ENCODE peak calls at places on chromosomes 4 and X, in nine cellular contexts. H, D, Y, X, S, V, B, I and A are unnamed samples.
A peak's percentile ranks its signal among the peaks of the same experiment; 100 is the strongest.

GRCh38 chrX:153670748-153671588 is 2.6 kb downstream of the PNCK start:
- DNase-seq in B (no peak), X (no peak), S (no peak), V (no peak), I (no peak), D (no peak), Y (no peak), H (no peak), A (no peak)

GRCh38 chrX:63784902-63785692 is at the start of gene ARHGEF9:
- DNase-seq in X (no peak), D (no peak), V (peak; percentile 69), Y (no peak), I (no peak), H (peak; percentile 76), S (no peak), B (no peak), A (no peak)

GRCh38 chr4:38782452-38783108 is at the start of gene TLR10:
- DNase-seq in I (peak; percentile 20), H (peak; percentile 83), Y (peak; percentile 34), S (no peak), V (peak; percentile 53), X (peak; percentile 40), D (peak; percentile 19), B (peak; percentile 82), A (no peak)

GRCh38 chr4:174209296-174209695 is 74.2 kb downstream of the FBXO8 start:
- DNase-seq in S (no peak), Y (no peak), H (no peak), V (no peak), D (no peak), X (no peak), I (no peak), B (no peak), A (no peak)

GRCh38 chr4:42452823-42453222 is 55.5 kb downstream of the SHISA3 start:
- DNase-seq in H (no peak), Y (no peak), B (no peak), S (no peak), X (no peak), V (no peak), I (no peak), D (no peak), A (no peak)

GRCh38 chr4:88522702-88523324 is 763 bp downstream of the PYURF start:
- DNase-seq in Y (no peak), D (peak; percentile 18), S (no peak), H (peak; percentile 41), V (peak; percentile 45), I (peak; percentile 9), B (no peak), X (peak; percentile 39), A (no peak)

GRCh38 chr4:92305878-92306520 is 2.2 kb downstream of the GRID2 start:
- DNase-seq in S (no peak), V (peak; percentile 47), D (no peak), X (no peak), I (no peak), H (peak; percentile 51), Y (no peak), B (no peak), A (no peak)

GRCh38 chr4:145012841-145013240 is 85.2 kb downstream of the ANAPC10 start:
- DNase-seq in D (no peak), Y (no peak), I (peak; percentile 10), V (no peak), B (no peak), X (no peak), H (no peak), S (peak; percentile 26), A (no peak)

GRCh38 chr4:170497105-170497504 is 407.3 kb upstream of the AADAT start:
- DNase-seq in Y (no peak), X (no peak), I (no peak), S (no peak), B (peak; percentile 24), V (peak; percentile 3), D (no peak), H (peak; percentile 9), A (peak; percentile 0)

GRCh38 chrX:107711521-107712041 is 64.0 kb downstream of the TSC22D3 start:
- DNase-seq in Y (no peak), H (no peak), V (no peak), I (no peak), X (no peak), D (no peak), B (no peak), S (no peak), A (no peak)

GRCh38 chrX:123424546-123424945 is 240.5 kb downstream of the GRIA3 start:
- DNase-seq in B (peak; percentile 52), Y (no peak), I (no peak), D (no peak), X (no peak), V (no peak), H (no peak), S (no peak), A (peak; percentile 8)

GRCh38 chrX:123425471-123425870 is 241.4 kb downstream of the GRIA3 start:
- DNase-seq in X (no peak), I (no peak), D (no peak), B (no peak), Y (no peak), S (no peak), H (no peak), V (no peak), A (no peak)

GRCh38 chrX:123425904-123426303 is 241.8 kb downstream of the GRIA3 start:
- DNase-seq in V (no peak), S (no peak), Y (no peak), H (no peak), I (no peak), X (no peak), D (no peak), B (no peak), A (no peak)

DNA sequence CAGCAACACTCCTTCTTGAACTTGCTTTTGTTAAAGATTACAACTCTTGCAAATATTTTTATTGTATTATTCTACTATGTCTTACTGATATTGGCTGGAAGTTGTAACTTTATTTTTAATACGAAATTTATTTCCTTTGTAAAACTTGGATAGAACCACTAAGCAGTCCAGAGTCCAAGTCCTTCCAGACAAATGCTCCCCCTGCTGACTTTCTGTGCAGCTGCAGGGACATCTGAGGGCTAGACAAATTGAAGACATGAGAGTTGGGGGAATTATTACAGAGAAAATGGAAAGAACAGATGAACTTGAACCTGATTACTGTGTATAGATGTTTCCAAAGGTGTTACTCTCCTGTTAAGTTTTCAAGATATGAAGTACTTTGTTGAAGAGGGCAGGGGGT is 238.8 kb downstream of the GRIA3 start:
- DNase-seq in H (peak; percentile 28), X (peak; percentile 6), Y (no peak), V (peak; percentile 14), D (peak; percentile 3), S (no peak), B (no peak), I (peak; percentile 1), A (peak; percentile 8)
- TF ChIP-seq CTCF in H (peak; percentile 77), X (peak; percentile 68), Y (peak; percentile 63), V (peak; percentile 83), D (peak; percentile 49), S (no peak), B (peak; percentile 60), I (peak; percentile 48), A (peak; percentile 69)

DNA sequence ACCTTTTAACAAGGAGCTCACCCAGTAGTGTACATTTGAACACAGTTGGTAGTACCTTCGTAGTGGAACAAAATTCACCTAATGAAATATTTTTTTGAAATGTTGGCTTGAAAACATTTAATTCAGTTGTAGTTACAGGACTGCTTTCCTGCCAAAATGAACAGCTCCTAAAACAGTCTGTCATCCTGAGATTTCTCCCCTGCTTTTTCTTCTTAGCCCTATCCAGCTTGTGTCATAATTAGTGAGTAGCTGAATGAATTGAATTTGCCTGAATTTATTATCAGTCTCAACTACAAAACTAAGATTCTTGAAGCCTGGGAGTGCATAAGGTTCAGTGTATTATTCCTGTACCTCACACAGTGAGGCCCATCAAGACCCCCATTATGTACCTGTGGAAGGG is 62.0 kb downstream of the BMPR1B start:
- DNase-seq in H (no peak), B (no peak), D (no peak), S (no peak), I (no peak), Y (no peak), V (no peak), X (no peak), A (no peak)
- TF ChIP-seq REST in H (no peak), B (no peak), D (no peak), S (no peak), I (no peak), Y (no peak), V (no peak), X (no peak), A (no peak)

GRCh38 chr4:25978327-25978726 is 64.3 kb downstream of the SMIM20 start:
- DNase-seq in I (no peak), H (no peak), V (no peak), X (no peak), Y (no peak), B (no peak), S (no peak), D (no peak), A (no peak)

GRCh38 chr4:25976780-25977179 is 62.8 kb downstream of the SMIM20 start:
- DNase-seq in B (no peak), S (no peak), Y (no peak), V (no peak), X (no peak), I (no peak), D (no peak), H (peak; percentile 42), A (no peak)

GRCh38 chr4:25973346-25973745 is 59.3 kb downstream of the SMIM20 start:
- DNase-seq in I (no peak), X (no peak), B (no peak), D (no peak), V (no peak), Y (no peak), H (no peak), S (no peak), A (no peak)

GRCh38 chr4:25981749-25982148 is 67.7 kb downstream of the SMIM20 start:
- DNase-seq in B (no peak), Y (no peak), H (no peak), V (no peak), D (no peak), S (no peak), X (no peak), I (no peak), A (no peak)

DNA sequence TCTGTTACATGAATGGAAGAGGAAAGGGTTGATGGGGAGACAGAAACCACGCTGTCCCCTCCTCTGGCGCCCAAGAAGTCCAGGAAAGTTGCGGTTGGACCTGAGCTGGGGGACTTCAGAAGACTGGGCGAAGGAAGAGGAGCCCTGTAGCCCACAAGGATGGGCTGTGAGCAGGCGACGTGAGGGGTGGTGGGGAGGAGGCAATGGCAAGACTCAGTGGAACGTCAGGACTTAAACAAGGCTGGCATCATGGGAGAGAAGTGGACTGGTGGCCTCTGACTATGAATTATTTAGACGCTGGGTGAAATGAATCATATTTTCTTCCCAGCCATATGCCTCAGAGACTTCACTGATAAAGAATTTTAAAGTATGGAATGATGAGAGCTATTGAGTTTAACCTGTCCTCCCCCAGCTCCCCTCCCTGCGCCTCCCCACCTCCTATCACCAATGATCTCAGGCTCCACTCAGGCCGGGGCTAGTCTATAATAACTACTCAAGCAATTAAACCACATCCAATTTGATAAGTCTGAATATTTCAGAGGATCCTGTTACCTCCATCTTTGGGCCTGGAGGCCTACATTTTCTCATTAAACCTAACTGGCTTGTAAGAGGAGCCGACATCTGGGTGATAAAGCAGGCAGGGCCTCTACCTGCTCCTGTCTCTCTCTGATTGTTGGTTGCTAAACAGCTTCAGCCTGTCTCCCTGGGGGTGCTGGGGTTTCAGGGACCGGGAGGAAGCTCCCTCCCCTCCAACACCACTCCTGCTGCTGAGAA is 63.6 kb downstream of the SMIM20 start:
- DNase-seq in B (no peak), I (no peak), S (no peak), X (no peak), D (no peak), H (no peak), V (peak; percentile 63), Y (no peak), A (no peak)
- H3K4me3 ChIP-seq in B (no peak overlapping the region), I (no peak overlapping the region), S (no peak overlapping the region), X (no peak overlapping the region), D (no peak overlapping the region), H (no peak overlapping the region), V (no peak overlapping the region), Y (no peak overlapping the region), A (no peak overlapping the region)

GRCh38 chr4:183838987-183839712 is 66.0 kb upstream of the STOX2 start:
- DNase-seq in B (no peak), D (no peak), Y (no peak), X (no peak), V (peak; percentile 56), S (no peak), I (no peak), H (peak; percentile 70), A (no peak)
- TF ChIP-seq CTCF in B (no peak), D (peak; percentile 40), Y (no peak), X (peak; percentile 36), V (peak; percentile 33), S (no peak), I (peak; percentile 42), H (peak; percentile 54), A (peak; percentile 9)